ENCODE peak calls at places on chromosomes 7 and 10, in four cellular contexts. One of them, this sample, is unnamed.

GRCh38 chr7:55144333-55144954 is 125.6 kb downstream of the EGFR start:
- DNase-seq in GM12878: no peak
- DNase-seq in K562: peak; percentile 41
- DNase-seq in SK-N-SH: peak; percentile 79
- DNase-seq in this sample: no peak

GRCh38 chr7:143381427-143382125 is 431 bp downstream of the ZYX start:
- DNase-seq in SK-N-SH: peak; percentile 89
- DNase-seq in GM12878: no peak
- DNase-seq in K562: peak; percentile 49
- DNase-seq in this sample: no peak

GRCh38 chr7:158063850-158064610 is 523.6 kb downstream of the PTPRN2 start:
- DNase-seq in SK-N-SH: no peak
- DNase-seq in K562: no peak
- DNase-seq in GM12878: no peak
- DNase-seq in this sample: no peak

GRCh38 chr10:130167193-130167592 is 31.0 kb downstream of the GLRX3 start:
- DNase-seq in SK-N-SH: no peak
- DNase-seq in K562: no peak
- DNase-seq in GM12878: no peak
- DNase-seq in this sample: no peak

GRCh38 chr10:81688459-81688858 is 186.5 kb upstream of the NRG3 start:
- DNase-seq in SK-N-SH: no peak
- DNase-seq in GM12878: no peak
- DNase-seq in K562: no peak
- DNase-seq in this sample: no peak

GRCh38 chr10:119933179-119933578 is 40.6 kb downstream of the SEC23IP start:
- DNase-seq in SK-N-SH: peak; percentile 60
- DNase-seq in K562: no peak
- DNase-seq in GM12878: no peak
- DNase-seq in this sample: peak; percentile 16

GRCh38 chr10:73773152-73773879 is 8.5 kb upstream of the CHCHD1 start:
- DNase-seq in SK-N-SH: no peak
- DNase-seq in GM12878: no peak
- DNase-seq in K562: no peak
- DNase-seq in this sample: no peak

GRCh38 chr7:44062180-44062902 is 3.0 kb downstream of the PGAM2 start:
- DNase-seq in K562: no peak
- DNase-seq in GM12878: no peak
- DNase-seq in SK-N-SH: no peak
- DNase-seq in this sample: no peak

GRCh38 chr10:98363188-98363587 is 51.8 kb downstream of the PYROXD2 start:
- DNase-seq in K562: no peak
- DNase-seq in GM12878: no peak
- DNase-seq in SK-N-SH: no peak
- DNase-seq in this sample: no peak

GRCh38 chr10:131960631-131961046 is 21.1 kb downstream of the BNIP3 start:
- DNase-seq in GM12878: no peak
- DNase-seq in SK-N-SH: no peak
- DNase-seq in K562: no peak
- DNase-seq in this sample: no peak

GRCh38 chr10:32131388-32131787 is 75.2 kb upstream of the KIF5B start:
- DNase-seq in SK-N-SH: no peak
- DNase-seq in K562: no peak
- DNase-seq in GM12878: no peak
- DNase-seq in this sample: no peak

GRCh38 chr7:65924193-65924592 is 51.3 kb downstream of the VKORC1L1 start:
- DNase-seq in GM12878: no peak
- DNase-seq in SK-N-SH: no peak
- DNase-seq in K562: no peak
- DNase-seq in this sample: no peak

GRCh38 chr7:2614646-2615330 is 17.0 kb upstream of the TTYH3 start:
- DNase-seq in SK-N-SH: no peak
- DNase-seq in GM12878: no peak
- DNase-seq in K562: no peak
- DNase-seq in this sample: no peak

GRCh38 chr7:127682140-127682539 is 30.1 kb downstream of the SND1 start:
- DNase-seq in K562: no peak
- DNase-seq in SK-N-SH: no peak
- DNase-seq in GM12878: no peak
- DNase-seq in this sample: no peak

GRCh38 chr10:28632597-28632940 is 44.8 kb upstream of the BAMBI start:
- DNase-seq in K562: no peak
- DNase-seq in SK-N-SH: no peak
- DNase-seq in GM12878: no peak
- DNase-seq in this sample: no peak

GRCh38 chr7:132666076-132666775 is 90.0 kb upstream of the PLXNA4 start:
- DNase-seq in K562: no peak
- DNase-seq in SK-N-SH: no peak
- DNase-seq in GM12878: no peak
- DNase-seq in this sample: no peak

GRCh38 chr10:102604379-102604960 is 39.8 kb upstream of the TRIM8 start:
- DNase-seq in GM12878: no peak
- DNase-seq in K562: peak; percentile 54
- DNase-seq in SK-N-SH: no peak
- DNase-seq in this sample: no peak

GRCh38 chr7:106166651-106167342 is 54.7 kb upstream of the SYPL1 start:
- DNase-seq in K562: peak; percentile 75
- DNase-seq in GM12878: no peak
- DNase-seq in SK-N-SH: peak; percentile 73
- DNase-seq in this sample: peak; percentile 62

GRCh38 chr10:130985158-130985753 is 326.3 kb downstream of the TCERG1L start:
- DNase-seq in GM12878: no peak
- DNase-seq in SK-N-SH: no peak
- DNase-seq in K562: no peak
- DNase-seq in this sample: no peak

GRCh38 chr7:112112822-112113255 is 93.4 kb downstream of the DOCK4 start:
- DNase-seq in SK-N-SH: no peak
- DNase-seq in GM12878: no peak
- DNase-seq in K562: no peak
- DNase-seq in this sample: no peak

GRCh38 chr7:80499350-80499955 is 12.4 kb downstream of the GNAT3 start:
- DNase-seq in SK-N-SH: no peak
- DNase-seq in K562: no peak
- DNase-seq in GM12878: no peak
- DNase-seq in this sample: peak; percentile 72

GRCh38 chr7:84647797-84648762 is 453.5 kb upstream of the SEMA3A start:
- DNase-seq in GM12878: no peak
- DNase-seq in SK-N-SH: no peak
- DNase-seq in K562: no peak
- DNase-seq in this sample: no peak

GRCh38 chr10:6878067-6878412 is 298.0 kb upstream of the PRKCQ start:
- DNase-seq in SK-N-SH: no peak
- DNase-seq in K562: no peak
- DNase-seq in GM12878: no peak
- DNase-seq in this sample: no peak

GRCh38 chr7:134632937-134633540 is 13.6 kb upstream of the BPGM start:
- DNase-seq in K562: peak; percentile 79
- DNase-seq in SK-N-SH: peak; percentile 34
- DNase-seq in GM12878: no peak
- DNase-seq in this sample: peak; percentile 44

GRCh38 chr10:73590881-73591577 is at the start of gene USP54:
- DNase-seq in SK-N-SH: no peak
- DNase-seq in K562: peak; percentile 68
- DNase-seq in GM12878: no peak
- DNase-seq in this sample: peak; percentile 59

DNA sequence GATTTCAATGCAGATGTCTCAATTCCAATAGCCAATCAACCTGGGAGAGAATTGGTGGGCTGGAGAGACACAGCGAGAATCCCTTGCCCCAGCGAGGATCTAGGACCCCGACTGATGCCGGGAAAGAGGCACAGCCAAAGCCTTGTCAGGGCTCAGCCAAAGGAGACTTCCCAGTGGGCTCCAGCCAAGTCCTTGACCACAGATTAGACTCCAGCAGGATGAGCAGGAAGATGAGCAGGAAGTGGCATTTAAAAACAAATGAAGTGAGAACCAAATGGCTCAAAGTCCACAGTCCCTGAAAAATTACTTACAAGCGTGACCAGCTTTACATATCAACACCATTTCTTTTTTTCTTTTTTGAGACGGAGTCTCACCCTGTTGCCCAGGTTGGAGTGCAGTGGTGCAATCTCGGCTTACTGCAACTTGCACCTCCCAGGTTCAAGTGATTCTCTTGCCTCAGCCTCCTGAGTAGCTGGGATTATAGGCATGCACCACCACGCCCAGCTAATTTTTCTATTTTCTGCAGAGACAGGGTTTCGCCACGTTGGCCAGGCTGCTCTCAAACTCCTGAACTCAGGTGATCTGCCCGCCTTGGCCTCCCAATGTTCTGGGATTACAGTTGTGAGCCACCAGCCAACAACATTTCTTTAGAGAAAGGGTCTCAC is 40.2 kb downstream of the CTBP2 start:
- DNase-seq in K562: no peak
- DNase-seq in SK-N-SH: no peak
- DNase-seq in GM12878: no peak
- DNase-seq in this sample: no peak
- TF ChIP-seq NFIC in K562: no peak
- TF ChIP-seq NFIC in SK-N-SH: no peak
- TF ChIP-seq NFIC in GM12878: no peak
- TF ChIP-seq NFIC in this sample: no peak

GRCh38 chr7:12941512-12941911 is 254.1 kb downstream of the ARL4A start:
- DNase-seq in SK-N-SH: no peak
- DNase-seq in GM12878: no peak
- DNase-seq in K562: no peak
- DNase-seq in this sample: peak; percentile 87

GRCh38 chr7:12939694-12940093 is 252.3 kb downstream of the ARL4A start:
- DNase-seq in GM12878: no peak
- DNase-seq in K562: no peak
- DNase-seq in SK-N-SH: no peak
- DNase-seq in this sample: no peak

GRCh38 chr7:12943781-12944180 is 256.3 kb downstream of the ARL4A start:
- DNase-seq in K562: no peak
- DNase-seq in GM12878: no peak
- DNase-seq in SK-N-SH: no peak
- DNase-seq in this sample: peak; percentile 14

GRCh38 chr7:12945901-12946300 is 258.5 kb downstream of the ARL4A start:
- DNase-seq in GM12878: no peak
- DNase-seq in SK-N-SH: no peak
- DNase-seq in K562: no peak
- DNase-seq in this sample: no peak

GRCh38 chr7:12942599-12942998 is 255.2 kb downstream of the ARL4A start:
- DNase-seq in SK-N-SH: no peak
- DNase-seq in GM12878: no peak
- DNase-seq in K562: no peak
- DNase-seq in this sample: peak; percentile 92
- TF ChIP-seq NFIC in SK-N-SH: no peak
- TF ChIP-seq NFIC in GM12878: no peak
- TF ChIP-seq NFIC in K562: no peak
- TF ChIP-seq NFIC in this sample: peak; percentile 89

GRCh38 chr7:139671967-139672366 is 105.8 kb downstream of the HIPK2 start:
- DNase-seq in GM12878: no peak
- DNase-seq in SK-N-SH: no peak
- DNase-seq in K562: no peak
- DNase-seq in this sample: no peak

GRCh38 chr7:139674752-139675126 is 103.1 kb downstream of the HIPK2 start:
- DNase-seq in SK-N-SH: no peak
- DNase-seq in K562: no peak
- DNase-seq in GM12878: no peak
- DNase-seq in this sample: no peak

GRCh38 chr7:139675127-139676110 is 102.4 kb downstream of the HIPK2 start:
- DNase-seq in GM12878: no peak
- DNase-seq in SK-N-SH: no peak
- DNase-seq in K562: no peak
- DNase-seq in this sample: peak; percentile 95

GRCh38 chr7:139673762-139674161 is 104.0 kb downstream of the HIPK2 start:
- DNase-seq in K562: no peak
- DNase-seq in SK-N-SH: no peak
- DNase-seq in GM12878: no peak
- DNase-seq in this sample: no peak

DNA sequence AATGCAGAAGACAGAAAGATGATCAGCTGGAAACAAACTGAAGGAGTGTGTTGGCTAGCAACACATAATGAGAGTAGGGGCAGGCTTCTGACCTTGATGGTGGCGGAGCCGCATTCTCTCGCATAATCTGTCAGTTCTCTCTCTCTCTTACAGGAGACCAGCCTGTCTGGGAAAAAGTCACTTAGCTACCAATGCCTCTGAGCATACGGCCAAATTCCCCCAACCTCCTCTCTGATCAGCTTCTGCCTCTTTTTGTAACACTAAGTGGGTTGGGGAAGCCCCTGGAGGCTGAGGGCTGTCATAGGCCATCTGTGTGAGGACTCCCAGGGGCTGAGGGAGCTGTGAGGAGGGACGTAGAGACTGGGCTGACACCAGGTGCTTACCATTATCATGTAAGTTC is 104.6 kb downstream of the HIPK2 start:
- DNase-seq in GM12878: peak; percentile 90
- DNase-seq in SK-N-SH: peak; percentile 61
- DNase-seq in K562: no peak
- DNase-seq in this sample: no peak
- TF ChIP-seq NFIC in GM12878: no peak
- TF ChIP-seq NFIC in SK-N-SH: no peak
- TF ChIP-seq NFIC in K562: no peak
- TF ChIP-seq NFIC in this sample: no peak

GRCh38 chr10:5774987-5775386 is 38.2 kb downstream of the GDI2 start:
- DNase-seq in GM12878: no peak
- DNase-seq in K562: no peak
- DNase-seq in SK-N-SH: no peak
- DNase-seq in this sample: no peak

GRCh38 chr10:5775705-5776104 is 37.5 kb downstream of the GDI2 start:
- DNase-seq in GM12878: no peak
- DNase-seq in K562: no peak
- DNase-seq in SK-N-SH: no peak
- DNase-seq in this sample: no peak

GRCh38 chr10:5779753-5780152 is 33.5 kb downstream of the GDI2 start:
- DNase-seq in K562: no peak
- DNase-seq in SK-N-SH: no peak
- DNase-seq in GM12878: no peak
- DNase-seq in this sample: no peak

GRCh38 chr10:5776150-5776880 is 36.9 kb downstream of the GDI2 start:
- DNase-seq in SK-N-SH: peak; percentile 24
- DNase-seq in K562: no peak
- DNase-seq in GM12878: no peak
- DNase-seq in this sample: no peak

DNA sequence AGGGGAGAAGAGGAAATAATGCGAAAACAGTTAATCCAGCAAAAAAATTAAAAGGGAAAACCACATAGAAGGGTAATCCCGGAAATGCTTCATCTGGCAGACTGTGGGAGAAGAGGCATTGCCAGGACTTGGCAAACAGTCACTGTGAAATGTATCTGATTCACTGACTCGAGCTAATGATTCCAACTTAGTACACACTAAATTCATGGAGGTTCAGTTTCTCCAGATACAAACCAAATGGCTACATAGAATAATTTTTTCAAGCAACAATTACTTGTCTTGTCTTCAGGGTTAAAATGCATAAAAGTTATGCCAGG is 36.4 kb downstream of the GDI2 start:
- DNase-seq in K562: no peak
- DNase-seq in SK-N-SH: no peak
- DNase-seq in GM12878: no peak
- DNase-seq in this sample: no peak
- TF ChIP-seq NFIC in K562: no peak
- TF ChIP-seq NFIC in SK-N-SH: peak; percentile 39
- TF ChIP-seq NFIC in GM12878: no peak
- TF ChIP-seq NFIC in this sample: no peak